ENCODE peak calls at places on chromosomes 4 and X, in ten cellular contexts. One of them, this sample, is unnamed.

GRCh38 chr4:125739760-125740159 is 425.0 kb downstream of the FAT4 start:
- DNase-seq in IMR-90: peak
- DNase-seq in stomach: no peak
- DNase-seq in suprapubic skin: no peak
- DNase-seq in tibial nerve: no peak
- DNase-seq in spleen: no peak
- DNase-seq in heart left ventricle: peak
- DNase-seq in ovary: no peak
- DNase-seq in A549: no peak
- DNase-seq in uterus: no peak
- DNase-seq in this sample: no peak

GRCh38 chrX:48833531-48834138 is 1.8 kb downstream of the PCSK1N start:
- DNase-seq in ovary: no peak
- DNase-seq in tibial nerve: no peak
- DNase-seq in spleen: no peak
- DNase-seq in A549: peak
- DNase-seq in stomach: no peak
- DNase-seq in heart left ventricle: no peak
- DNase-seq in suprapubic skin: no peak
- DNase-seq in uterus: no peak
- DNase-seq in IMR-90: no peak
- DNase-seq in this sample: no peak

GRCh38 chr4:89283226-89283974 is 24.2 kb downstream of the GPRIN3 start:
- DNase-seq in heart left ventricle: no peak
- DNase-seq in IMR-90: no peak
- DNase-seq in stomach: no peak
- DNase-seq in tibial nerve: no peak
- DNase-seq in A549: no peak
- DNase-seq in uterus: no peak
- DNase-seq in suprapubic skin: no peak
- DNase-seq in ovary: no peak
- DNase-seq in spleen: no peak
- DNase-seq in this sample: no peak

GRCh38 chr4:165106518-165106917 is 6.1 kb downstream of the TMEM192 start:
- DNase-seq in A549: no peak
- DNase-seq in heart left ventricle: no peak
- DNase-seq in ovary: no peak
- DNase-seq in tibial nerve: no peak
- DNase-seq in uterus: no peak
- DNase-seq in suprapubic skin: no peak
- DNase-seq in IMR-90: no peak
- DNase-seq in spleen: no peak
- DNase-seq in stomach: no peak
- DNase-seq in this sample: no peak

GRCh38 chr4:20890752-20891151 is 190.5 kb downstream of the PACRGL start:
- DNase-seq in uterus: no peak
- DNase-seq in ovary: no peak
- DNase-seq in stomach: no peak
- DNase-seq in tibial nerve: no peak
- DNase-seq in A549: no peak
- DNase-seq in IMR-90: no peak
- DNase-seq in suprapubic skin: no peak
- DNase-seq in heart left ventricle: no peak
- DNase-seq in spleen: no peak
- DNase-seq in this sample: no peak

GRCh38 chr4:7788687-7789425 is 150.8 kb downstream of the AFAP1 start:
- DNase-seq in tibial nerve: peak
- DNase-seq in IMR-90: no peak
- DNase-seq in heart left ventricle: no peak
- DNase-seq in suprapubic skin: peak
- DNase-seq in uterus: no peak
- DNase-seq in ovary: no peak
- DNase-seq in A549: no peak
- DNase-seq in stomach: no peak
- DNase-seq in spleen: peak
- DNase-seq in this sample: peak

GRCh38 chr4:128354205-128354821 is 66.7 kb upstream of the PGRMC2 start:
- DNase-seq in stomach: peak
- DNase-seq in spleen: no peak
- DNase-seq in tibial nerve: peak
- DNase-seq in heart left ventricle: no peak
- DNase-seq in IMR-90: peak
- DNase-seq in uterus: no peak
- DNase-seq in suprapubic skin: no peak
- DNase-seq in ovary: no peak
- DNase-seq in A549: peak
- DNase-seq in this sample: no peak

GRCh38 chrX:121323337-121323736 is 275.9 kb downstream of the GLUD2 start:
- DNase-seq in uterus: no peak
- DNase-seq in ovary: no peak
- DNase-seq in A549: no peak
- DNase-seq in suprapubic skin: no peak
- DNase-seq in stomach: no peak
- DNase-seq in tibial nerve: no peak
- DNase-seq in IMR-90: no peak
- DNase-seq in heart left ventricle: no peak
- DNase-seq in spleen: no peak
- DNase-seq in this sample: no peak

GRCh38 chrX:20361890-20362262 is 95.2 kb upstream of the RPS6KA3 start:
- DNase-seq in ovary: no peak
- DNase-seq in uterus: no peak
- DNase-seq in tibial nerve: peak
- DNase-seq in A549: peak
- DNase-seq in IMR-90: peak
- DNase-seq in heart left ventricle: no peak
- DNase-seq in spleen: no peak
- DNase-seq in stomach: no peak
- DNase-seq in suprapubic skin: no peak
- DNase-seq in this sample: no peak

GRCh38 chr4:52246834-52247233 is 195.7 kb downstream of the SPATA18 start:
- DNase-seq in tibial nerve: no peak
- DNase-seq in spleen: no peak
- DNase-seq in A549: no peak
- DNase-seq in suprapubic skin: no peak
- DNase-seq in uterus: no peak
- DNase-seq in heart left ventricle: no peak
- DNase-seq in IMR-90: no peak
- DNase-seq in stomach: no peak
- DNase-seq in ovary: no peak
- DNase-seq in this sample: no peak

GRCh38 chrX:107894038-107894437 is 68.4 kb downstream of the MID2 start:
- DNase-seq in ovary: no peak
- DNase-seq in heart left ventricle: peak
- DNase-seq in suprapubic skin: no peak
- DNase-seq in A549: peak
- DNase-seq in IMR-90: peak
- DNase-seq in spleen: no peak
- DNase-seq in uterus: no peak
- DNase-seq in tibial nerve: peak
- DNase-seq in stomach: no peak
- DNase-seq in this sample: peak

GRCh38 chrX:78997870-78998558 is 52.8 kb downstream of the P2RY10 start:
- DNase-seq in spleen: no peak
- DNase-seq in A549: no peak
- DNase-seq in suprapubic skin: no peak
- DNase-seq in uterus: no peak
- DNase-seq in stomach: no peak
- DNase-seq in tibial nerve: no peak
- DNase-seq in heart left ventricle: no peak
- DNase-seq in IMR-90: no peak
- DNase-seq in ovary: no peak
- DNase-seq in this sample: peak

GRCh38 chr4:87632469-87632868 is 17.6 kb upstream of the DMP1 start:
- DNase-seq in uterus: no peak
- DNase-seq in ovary: no peak
- DNase-seq in spleen: no peak
- DNase-seq in stomach: no peak
- DNase-seq in IMR-90: no peak
- DNase-seq in heart left ventricle: no peak
- DNase-seq in suprapubic skin: no peak
- DNase-seq in A549: no peak
- DNase-seq in tibial nerve: no peak
- DNase-seq in this sample: no peak

GRCh38 chr4:1684756-1685603 is 867 bp upstream of the FAM53A start:
- DNase-seq in heart left ventricle: no peak
- DNase-seq in suprapubic skin: peak
- DNase-seq in uterus: no peak
- DNase-seq in stomach: no peak
- DNase-seq in ovary: peak
- DNase-seq in A549: no peak
- DNase-seq in spleen: peak
- DNase-seq in tibial nerve: no peak
- DNase-seq in IMR-90: no peak
- DNase-seq in this sample: no peak

DNA sequence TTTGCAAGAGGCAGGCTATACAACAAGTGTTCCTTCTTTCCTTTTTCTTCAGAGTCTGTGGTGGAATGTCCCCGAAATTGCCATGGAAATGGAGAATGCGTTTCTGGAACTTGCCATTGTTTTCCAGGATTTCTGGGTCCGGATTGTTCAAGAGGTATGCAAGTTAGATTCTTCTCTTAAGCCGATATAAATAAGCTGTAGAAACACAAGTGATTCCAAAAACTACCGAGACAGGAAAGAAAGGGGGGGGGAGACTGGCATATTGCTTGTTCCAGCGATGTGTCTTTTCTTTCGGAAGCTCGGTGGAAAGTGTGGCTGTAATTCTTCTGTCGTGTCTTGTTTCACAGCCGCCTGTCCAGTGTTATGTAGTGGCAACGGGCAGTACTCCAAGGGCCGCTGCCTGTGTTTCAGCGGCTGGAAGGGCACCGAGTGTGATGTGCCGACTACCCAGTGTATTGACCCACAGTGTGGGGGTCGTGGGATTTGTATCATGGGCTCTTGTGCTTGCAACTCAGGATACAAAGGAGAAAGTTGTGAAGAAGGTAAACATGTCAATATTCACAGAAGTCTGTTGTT is 236.9 kb downstream of the DCTD start:
- DNase-seq in ovary: no peak
- DNase-seq in A549: no peak
- DNase-seq in suprapubic skin: no peak
- DNase-seq in stomach: no peak
- DNase-seq in heart left ventricle: peak
- DNase-seq in uterus: no peak
- DNase-seq in IMR-90: no peak
- DNase-seq in spleen: no peak
- DNase-seq in tibial nerve: no peak
- DNase-seq in this sample: no peak
- H3K4me3 ChIP-seq in ovary: no peak
- H3K4me3 ChIP-seq in A549: no peak
- H3K4me3 ChIP-seq in suprapubic skin: no peak
- H3K4me3 ChIP-seq in stomach: no peak
- H3K4me3 ChIP-seq in heart left ventricle: peak
- H3K4me3 ChIP-seq in uterus: no peak
- H3K4me3 ChIP-seq in IMR-90: no peak
- H3K4me3 ChIP-seq in spleen: no peak
- H3K4me3 ChIP-seq in tibial nerve: peak
- H3K4me3 ChIP-seq in this sample: no peak

DNA sequence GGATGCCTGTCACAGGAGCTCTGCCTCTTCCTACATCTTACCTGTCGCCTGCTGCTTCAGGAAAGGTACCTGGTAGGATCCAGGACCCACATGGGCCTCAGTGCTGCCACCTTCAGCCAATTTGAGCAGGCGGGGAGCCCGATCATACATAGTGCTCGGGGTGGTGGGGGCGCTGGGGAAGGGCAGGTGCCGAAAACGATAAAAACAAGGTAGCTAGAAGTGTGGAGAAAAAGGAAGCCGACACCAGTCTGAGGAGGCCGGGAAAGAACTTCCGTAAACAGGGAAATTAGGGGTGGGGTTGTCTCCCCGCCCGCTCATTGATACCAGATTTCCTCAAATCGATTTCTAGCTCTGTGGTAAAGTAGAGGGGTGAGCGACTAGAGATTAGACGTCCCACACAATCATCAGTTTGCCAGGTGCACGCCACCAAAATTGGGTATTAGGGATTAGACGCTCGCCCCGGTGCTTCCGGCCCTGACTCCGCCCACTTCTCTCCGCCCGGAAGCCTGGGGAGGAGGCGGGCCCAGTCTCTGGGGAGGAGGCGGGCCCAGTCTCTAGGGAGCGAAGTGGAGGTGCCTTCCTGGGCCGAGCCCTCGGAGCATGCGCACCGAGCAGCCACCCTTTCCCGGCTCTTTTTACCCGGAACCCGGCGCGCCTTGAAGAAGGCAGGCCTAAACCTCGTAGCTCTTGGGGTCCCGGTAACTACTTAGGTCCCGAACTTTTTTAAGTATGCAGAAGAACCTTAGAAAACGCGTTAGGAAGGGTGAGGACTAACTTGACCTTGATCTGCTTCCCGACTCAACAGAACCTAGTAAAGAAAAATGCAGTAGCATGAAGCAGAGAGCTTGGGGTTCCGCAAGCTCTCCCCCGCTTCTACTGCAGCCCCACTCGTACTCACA is at the start of gene STPG2:
- DNase-seq in suprapubic skin: peak
- DNase-seq in uterus: peak
- DNase-seq in stomach: peak
- DNase-seq in tibial nerve: peak
- DNase-seq in A549: peak
- DNase-seq in heart left ventricle: peak
- DNase-seq in spleen: peak
- DNase-seq in IMR-90: peak
- DNase-seq in ovary: peak
- DNase-seq in this sample: peak
- TF ChIP-seq POLR2A in suprapubic skin: no peak
- TF ChIP-seq POLR2A in uterus: no peak
- TF ChIP-seq POLR2A in stomach: no peak
- TF ChIP-seq POLR2A in tibial nerve: peak
- TF ChIP-seq POLR2A in A549: peak
- TF ChIP-seq POLR2A in heart left ventricle: no peak
- TF ChIP-seq POLR2A in spleen: no peak
- TF ChIP-seq POLR2A in IMR-90: peak
- TF ChIP-seq POLR2A in ovary: peak
- TF ChIP-seq POLR2A in this sample: no peak

DNA sequence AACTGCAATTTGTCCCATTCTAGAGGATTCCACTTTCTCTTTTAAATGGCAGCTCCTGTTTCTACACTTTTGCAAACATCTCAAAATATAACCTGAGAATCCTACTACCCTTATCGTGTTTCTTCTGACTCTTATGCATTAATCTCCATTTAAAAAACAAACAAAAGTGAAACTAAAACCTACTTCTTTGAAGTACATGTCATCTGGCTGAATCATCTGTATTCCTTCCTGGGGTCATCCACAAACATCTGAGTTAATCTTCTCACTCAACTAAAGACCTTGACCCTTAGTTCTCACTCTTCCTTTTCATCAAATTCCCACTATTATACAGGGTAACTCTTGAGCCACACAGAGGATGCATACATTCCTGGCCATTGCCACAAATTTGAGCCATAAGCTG is 584.8 kb downstream of the PPARGC1A start:
- DNase-seq in uterus: no peak
- DNase-seq in IMR-90: no peak
- DNase-seq in ovary: no peak
- DNase-seq in A549: no peak
- DNase-seq in spleen: no peak
- DNase-seq in heart left ventricle: no peak
- DNase-seq in suprapubic skin: no peak
- DNase-seq in tibial nerve: no peak
- DNase-seq in stomach: no peak
- DNase-seq in this sample: no peak
- H3K4me3 ChIP-seq in uterus: no peak
- H3K4me3 ChIP-seq in IMR-90: no peak
- H3K4me3 ChIP-seq in ovary: no peak
- H3K4me3 ChIP-seq in A549: peak
- H3K4me3 ChIP-seq in spleen: no peak
- H3K4me3 ChIP-seq in heart left ventricle: no peak
- H3K4me3 ChIP-seq in suprapubic skin: no peak
- H3K4me3 ChIP-seq in tibial nerve: no peak
- H3K4me3 ChIP-seq in stomach: no peak
- H3K4me3 ChIP-seq in this sample: no peak

GRCh38 chr4:153651041-153651960 is 32.8 kb upstream of the TLR2 start:
- DNase-seq in ovary: no peak
- DNase-seq in uterus: no peak
- DNase-seq in stomach: no peak
- DNase-seq in tibial nerve: peak
- DNase-seq in IMR-90: no peak
- DNase-seq in spleen: peak
- DNase-seq in suprapubic skin: no peak
- DNase-seq in A549: no peak
- DNase-seq in heart left ventricle: peak
- DNase-seq in this sample: no peak
- TF ChIP-seq POLR2A in ovary: no peak
- TF ChIP-seq POLR2A in uterus: no peak
- TF ChIP-seq POLR2A in stomach: no peak
- TF ChIP-seq POLR2A in tibial nerve: no peak
- TF ChIP-seq POLR2A in IMR-90: no peak
- TF ChIP-seq POLR2A in spleen: no peak
- TF ChIP-seq POLR2A in suprapubic skin: no peak
- TF ChIP-seq POLR2A in A549: no peak
- TF ChIP-seq POLR2A in heart left ventricle: no peak
- TF ChIP-seq POLR2A in this sample: no peak